ENCODE peak calls at places on chromosomes 13 and 19, in seven cellular contexts. A, L, M, Y, V, D and N are unnamed samples.

GRCh38 chr13:73230714-73231113 is 171.9 kb downstream of the KLF5 start:
- DNase-seq in L (no peak), D (no peak), M (no peak), A (no peak), V (no peak), Y (no peak), N (no peak)

GRCh38 chr19:15629003-15629880 is 11.5 kb upstream of the CYP4F3 start:
- DNase-seq in V (peak; percentile 58), Y (peak; percentile 50), A (peak; percentile 86), L (peak; percentile 90), D (peak; percentile 54), M (peak; percentile 81), N (peak; percentile 80)

GRCh38 chr13:48110930-48111721 is 16.2 kb upstream of the MED4 start:
- DNase-seq in L (no peak), V (no peak), D (no peak), Y (no peak), M (no peak), A (no peak), N (no peak)

GRCh38 chr13:20810808-20811207 is 37.0 kb upstream of the EEF1AKMT1 start:
- DNase-seq in D (no peak), Y (no peak), L (no peak), A (no peak), V (no peak), M (no peak), N (no peak)

GRCh38 chr13:21670006-21670882 is 629 bp upstream of the FGF9 start:
- DNase-seq in Y (peak; percentile 48), L (peak; percentile 52), V (peak; percentile 45), M (peak; percentile 40), A (no peak), D (no peak), N (no peak)

GRCh38 chr13:73129023-73129422 is 70.2 kb downstream of the KLF5 start:
- DNase-seq in M (no peak), A (no peak), V (no peak), L (no peak), D (no peak), Y (no peak), N (no peak)

GRCh38 chr13:101988140-101988539 is 413.7 kb downstream of the FGF14 start:
- DNase-seq in A (no peak), L (no peak), V (no peak), D (no peak), Y (no peak), M (no peak), N (no peak)

GRCh38 chr19:7658219-7658686 is 10.6 kb upstream of the RETN start:
- DNase-seq in Y (no peak), M (no peak), D (peak; percentile 4), A (no peak), L (no peak), V (no peak), N (no peak)

GRCh38 chr19:51478381-51479285 is at the start of gene CEACAM18:
- DNase-seq in A (no peak), L (no peak), V (no peak), M (no peak), Y (no peak), D (no peak), N (no peak)

GRCh38 chr13:111469450-111469849 is 149.0 kb downstream of the TEX29 start:
- DNase-seq in D (no peak), A (no peak), L (no peak), Y (no peak), M (no peak), V (no peak), N (no peak)

GRCh38 chr19:18131841-18132596 is 20.9 kb upstream of the PIK3R2 start:
- DNase-seq in L (no peak), M (no peak), Y (no peak), D (no peak), V (no peak), A (no peak), N (no peak)

GRCh38 chr19:43914051-43914450 is 21.0 kb downstream of the ZNF45 start:
- DNase-seq in M (no peak), L (no peak), Y (no peak), V (no peak), A (no peak), D (no peak), N (no peak)

GRCh38 chr19:45958320-45958719 is 15.3 kb downstream of the NOVA2 start:
- DNase-seq in D (no peak), A (no peak), V (no peak), M (no peak), Y (no peak), L (no peak), N (no peak)

GRCh38 chr13:23744315-23744714 is 144.9 kb downstream of the MIPEP start:
- DNase-seq in M (no peak), A (no peak), V (no peak), Y (no peak), D (no peak), L (no peak), N (no peak)

GRCh38 chr13:70994204-70994603 is 872.8 kb downstream of the DACH1 start:
- DNase-seq in A (no peak), M (no peak), L (no peak), Y (peak; percentile 4), V (no peak), D (no peak), N (no peak)

GRCh38 chr13:43087960-43088580 is 64.7 kb downstream of the DNAJC15 start:
- DNase-seq in A (no peak), L (no peak), V (no peak), Y (no peak), D (no peak), M (peak; percentile 14), N (no peak)

GRCh38 chr19:32222594-32222993 is 122.8 kb upstream of the ZNF507 start:
- DNase-seq in Y (no peak), V (no peak), D (no peak), M (no peak), L (no peak), A (no peak), N (no peak)

GRCh38 chr19:6433165-6433564 is 398 bp downstream of the SLC25A41 start:
- DNase-seq in D (no peak), L (no peak), M (no peak), Y (no peak), V (no peak), A (no peak), N (no peak)

GRCh38 chr19:17985037-17985818 is 18.3 kb downstream of the KCNN1 start:
- DNase-seq in V (no peak), L (no peak), A (no peak), Y (no peak), D (no peak), M (no peak), N (no peak)

GRCh38 chr19:40799558-40800338 is 757 bp downstream of the EGLN2 start:
- DNase-seq in L (no peak), Y (no peak), D (no peak), A (no peak), V (peak; percentile 64), M (no peak), N (peak; percentile 24)

GRCh38 chr13:102452831-102453230 is 51.0 kb upstream of the FGF14 start:
- DNase-seq in Y (no peak), M (no peak), A (no peak), L (no peak), D (no peak), V (no peak), N (no peak)

GRCh38 chr13:67299731-67300130 is 69.6 kb upstream of the PCDH9 start:
- DNase-seq in A (no peak), L (no peak), V (no peak), M (no peak), D (no peak), Y (no peak), N (no peak)

GRCh38 chr13:98050041-98050466 is 92.8 kb upstream of the FARP1 start:
- DNase-seq in A (no peak), M (no peak), D (no peak), L (no peak), Y (peak; percentile 87), V (no peak), N (no peak)

GRCh38 chr19:1122972-1123363 is 19.2 kb downstream of the GPX4 start:
- DNase-seq in V (peak; percentile 48), M (peak; percentile 90), A (no peak), Y (no peak), D (no peak), L (no peak), N (peak; percentile 67)

GRCh38 chr13:34201050-34201913 is 383.3 kb downstream of the RFC3 start:
- DNase-seq in D (no peak), A (no peak), V (no peak), Y (no peak), M (no peak), L (no peak), N (no peak)

GRCh38 chr13:44394649-44395048 is 21.0 kb downstream of the SERP2 start:
- DNase-seq in D (no peak), M (no peak), L (no peak), Y (no peak), V (no peak), A (no peak), N (no peak)

GRCh38 chr19:48754950-48755645 is at the start of gene FGF21:
- DNase-seq in L (no peak), A (no peak), Y (peak; percentile 72), M (no peak), D (no peak), V (no peak), N (no peak)

GRCh38 chr13:94196426-94196825 is 283.1 kb downstream of the DCT start:
- DNase-seq in M (no peak), L (no peak), V (no peak), D (no peak), Y (no peak), A (no peak), N (no peak)

GRCh38 chr19:38228491-38229439 is 4.7 kb upstream of the DPF1 start:
- DNase-seq in V (no peak), Y (peak; percentile 33), A (no peak), L (no peak), M (no peak), D (peak; percentile 7), N (no peak)

GRCh38 chr13:101144808-101145419 is 271.4 kb downstream of the NALCN start:
- DNase-seq in M (peak; percentile 33), L (no peak), A (no peak), V (no peak), Y (peak; percentile 59), D (no peak), N (peak; percentile 18)